ENCODE peak calls at places on chromosome 3, in six cellular contexts. Q, K, J, V, H and E are unnamed samples.

GRCh38 chr3:29533992-29534391 is 253.1 kb downstream of the RBMS3 start:
- DNase-seq in J (no peak), V (no peak), H (no peak), Q (no peak), K (no peak), E (no peak)

GRCh38 chr3:192816274-192816853 is 89.0 kb upstream of the FGF12 start:
- DNase-seq in H (peak; percentile 33), Q (peak; percentile 52), J (peak; percentile 74), K (no peak), V (no peak), E (no peak)

GRCh38 chr3:49718419-49719213 is 868 bp downstream of the AMIGO3 start:
- DNase-seq in Q (peak; percentile 81), K (peak; percentile 74), H (no peak), J (peak; percentile 22), V (no peak), E (no peak)

GRCh38 chr3:14369675-14370669 is 32.4 kb upstream of the SLC6A6 start:
- DNase-seq in Q (peak; percentile 93), K (peak; percentile 77), V (peak; percentile 80), J (no peak), H (peak; percentile 61), E (no peak)

GRCh38 chr3:188270423-188270972 is 116.5 kb downstream of the LPP start:
- DNase-seq in V (no peak), K (no peak), J (peak; percentile 97), H (no peak), Q (no peak), E (no peak)

GRCh38 chr3:23761440-23761896 is 44.3 kb upstream of the UBE2E1 start:
- DNase-seq in K (no peak), J (peak; percentile 74), Q (peak; percentile 81), H (peak; percentile 44), V (no peak), E (no peak)

GRCh38 chr3:24012589-24013257 is 67.6 kb downstream of the NR1D2 start:
- DNase-seq in H (no peak), Q (no peak), J (no peak), V (no peak), K (no peak), E (no peak)

GRCh38 chr3:146542179-146542578 is 2.2 kb downstream of the PLSCR1 start:
- DNase-seq in Q (no peak), V (no peak), H (no peak), J (peak; percentile 87), K (no peak), E (no peak)

GRCh38 chr3:164890061-164890460 is 188.2 kb downstream of the SI start:
- DNase-seq in Q (peak; percentile 44), H (no peak), V (no peak), J (no peak), K (no peak), E (no peak)

GRCh38 chr3:180267202-180267843 is 230.6 kb upstream of the PEX5L start:
- DNase-seq in Q (no peak), J (no peak), H (no peak), V (no peak), K (no peak), E (no peak)

GRCh38 chr3:47161983-47162694 is 1.8 kb downstream of the SETD2 start:
- DNase-seq in J (no peak), H (no peak), K (no peak), V (no peak), Q (no peak), E (no peak)

GRCh38 chr3:184005981-184006507 is 11.6 kb downstream of the ABCC5 start:
- DNase-seq in K (peak; percentile 87), Q (peak; percentile 73), V (peak; percentile 89), J (peak; percentile 34), H (peak; percentile 78), E (peak; percentile 25)

GRCh38 chr3:197029511-197030167 is at the start of gene MELTF:
- DNase-seq in Q (peak; percentile 90), J (peak; percentile 79), H (no peak), K (peak; percentile 84), V (peak; percentile 85), E (peak; percentile 83)

GRCh38 chr3:4571690-4572334 is 78.7 kb downstream of the ITPR1 start:
- DNase-seq in J (peak; percentile 14), H (no peak), V (no peak), K (no peak), Q (no peak), E (no peak)

GRCh38 chr3:110006913-110007312 is 669.6 kb upstream of the DPPA4 start:
- DNase-seq in H (no peak), V (no peak), Q (no peak), J (no peak), K (no peak), E (no peak)

GRCh38 chr3:50714953-50715352 is 40.2 kb downstream of the DOCK3 start:
- DNase-seq in V (no peak), J (peak; percentile 19), H (no peak), Q (no peak), K (no peak), E (no peak)

GRCh38 chr3:129620828-129621605 is 14.5 kb upstream of the PLXND1 start:
- DNase-seq in H (no peak), Q (no peak), K (peak; percentile 67), J (no peak), V (no peak), E (no peak)

DNA sequence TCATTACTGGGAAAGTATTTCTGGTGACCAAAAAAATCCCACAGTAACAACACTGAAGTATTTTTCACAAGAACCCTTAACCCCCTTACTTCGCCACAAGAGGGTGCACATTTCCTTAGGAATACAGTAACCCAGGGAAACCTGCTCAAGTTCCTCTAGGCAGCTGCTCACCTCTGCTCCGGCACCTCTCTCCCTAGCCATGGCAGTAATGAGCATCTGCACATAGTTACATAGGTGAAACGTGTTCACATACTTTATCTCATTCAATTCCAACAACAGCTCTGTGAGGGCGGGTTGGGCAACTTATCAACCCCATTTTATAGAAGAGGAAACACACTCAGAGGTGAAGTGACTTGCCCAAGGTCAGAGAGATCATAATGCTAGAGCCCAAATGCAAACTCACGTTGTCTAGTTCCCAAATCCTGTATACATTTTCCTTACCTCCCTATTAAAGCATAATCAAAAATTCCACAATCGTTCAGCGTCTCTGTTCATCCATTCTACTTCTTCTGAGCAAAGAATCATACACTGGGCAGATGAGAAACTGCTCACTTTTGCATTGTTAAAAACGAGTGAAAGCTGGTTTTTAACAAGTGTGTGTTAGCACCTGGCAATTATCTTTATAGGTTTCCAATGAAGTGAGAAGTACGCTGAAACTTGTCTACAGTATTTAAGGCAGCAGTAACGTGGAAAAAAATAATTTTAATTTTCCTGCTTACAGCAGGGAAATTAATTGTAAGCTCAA is 90.7 kb downstream of the IGF2BP2 start:
- DNase-seq in J (peak; percentile 88), V (no peak), Q (peak; percentile 84), H (peak; percentile 83), K (no peak), E (no peak)
- TF ChIP-seq CTCF in J (peak; percentile 70), V (peak; percentile 77), Q (peak; percentile 87), H (peak; percentile 72), K (peak; percentile 59), E (no peak)

GRCh38 chr3:97872209-97873042 is 50.6 kb downstream of the CRYBG3 start:
- DNase-seq in H (no peak), K (no peak), J (peak; percentile 91), Q (no peak), V (no peak), E (no peak)

GRCh38 chr3:97871206-97871605 is 49.4 kb downstream of the CRYBG3 start:
- DNase-seq in K (no peak), Q (no peak), V (no peak), J (peak; percentile 6), H (no peak), E (no peak)

DNA sequence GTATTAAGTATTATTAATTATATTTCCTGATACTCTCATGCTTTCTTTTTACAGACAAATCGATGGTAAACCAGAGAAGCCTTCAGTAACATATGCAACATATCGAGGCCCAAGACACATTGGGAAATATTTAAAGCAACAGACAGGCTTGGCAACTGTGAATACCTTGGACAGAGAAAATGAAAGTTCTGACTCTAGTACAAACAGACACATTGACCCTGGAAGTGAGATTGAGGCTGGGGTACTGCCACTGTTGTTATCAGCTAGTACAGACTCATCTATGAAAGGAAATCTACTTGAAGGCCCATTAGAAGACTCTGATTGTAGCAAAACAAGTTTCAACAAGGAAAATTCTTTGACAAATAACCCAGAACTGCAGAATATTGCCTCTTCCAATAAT is 50.0 kb downstream of the CRYBG3 start:
- DNase-seq in V (no peak), J (peak; percentile 59), H (no peak), Q (no peak), K (no peak), E (no peak)
- TF ChIP-seq CTCF in V (no peak), J (no peak), H (no peak), Q (no peak), K (no peak), E (no peak)

DNA sequence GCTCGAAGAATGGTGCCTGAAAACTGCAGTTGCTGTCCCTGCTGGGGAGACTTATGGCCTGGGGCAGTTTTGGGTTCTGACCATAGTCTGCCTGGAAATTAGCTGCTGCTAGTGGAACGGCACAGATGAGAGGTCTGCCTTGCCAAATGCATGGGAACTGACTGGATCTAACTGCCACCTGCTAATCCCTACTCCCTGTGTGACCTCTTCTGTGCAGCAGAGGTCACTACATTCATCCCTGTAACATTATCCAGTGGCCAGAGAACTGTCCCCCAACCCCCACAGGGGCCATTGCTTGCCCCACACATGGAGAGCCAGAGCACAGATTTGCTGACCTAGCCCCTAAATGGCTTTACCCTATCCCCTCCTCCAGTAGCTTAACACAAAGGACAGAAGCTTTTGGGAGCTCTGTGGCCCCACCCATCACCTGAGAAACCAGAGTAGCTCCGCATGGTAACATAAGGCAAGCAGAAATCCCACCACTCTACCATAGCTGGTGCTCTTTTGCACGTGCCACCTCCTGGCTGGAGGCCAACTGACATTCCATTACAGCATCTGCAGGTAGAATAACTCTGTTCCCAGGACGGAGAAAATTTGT is 840.0 kb downstream of the EPHA3 start:
- DNase-seq in J (no peak), K (no peak), Q (peak; percentile 49), H (no peak), V (peak; percentile 47), E (no peak)
- TF ChIP-seq CTCF in J (no peak), K (no peak), Q (peak; percentile 44), H (no peak), V (no peak), E (no peak)

GRCh38 chr3:155423526-155423925 is 130.0 kb upstream of the STRIT1 start:
- DNase-seq in J (no peak), H (no peak), Q (no peak), V (no peak), K (no peak), E (no peak)

GRCh38 chr3:155424041-155424605 is 130.6 kb upstream of the STRIT1 start:
- DNase-seq in Q (peak; percentile 61), H (no peak), V (no peak), J (no peak), K (no peak), E (no peak)

GRCh38 chr3:155418426-155418825 is 124.9 kb upstream of the STRIT1 start:
- DNase-seq in J (peak; percentile 3), V (no peak), K (no peak), H (no peak), Q (no peak), E (no peak)

GRCh38 chr3:155417119-155417517 is 123.6 kb upstream of the STRIT1 start:
- DNase-seq in Q (no peak), V (no peak), K (no peak), J (no peak), H (no peak), E (no peak)

DNA sequence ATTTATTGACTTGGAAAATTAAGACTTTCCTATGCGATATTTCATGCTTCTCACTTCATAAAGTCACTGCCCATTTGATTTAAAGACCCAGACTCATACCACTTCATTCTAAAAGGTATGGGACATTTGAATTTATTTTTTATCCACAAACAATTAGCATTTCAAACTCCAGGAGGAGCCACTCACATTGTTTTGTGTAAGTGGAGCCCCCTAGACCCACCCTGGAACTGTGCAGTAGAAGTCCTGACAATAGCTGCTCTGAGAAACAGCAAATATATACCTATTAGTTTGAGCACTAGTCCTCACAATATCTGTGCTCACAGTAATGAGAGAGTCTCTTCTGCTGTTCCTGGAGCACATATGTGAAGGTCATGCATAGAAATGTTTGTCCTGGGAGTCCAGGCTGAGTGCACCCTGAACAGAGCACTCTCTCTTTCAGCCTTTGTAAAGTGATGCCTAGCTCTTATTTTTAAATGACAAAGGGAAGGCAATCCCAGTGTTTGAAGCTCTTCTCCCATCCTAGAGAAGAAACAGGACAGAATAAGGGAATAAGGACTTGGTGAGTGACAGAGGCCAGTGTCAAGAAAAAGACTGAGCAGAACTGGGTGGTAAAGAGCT is 127.5 kb upstream of the STRIT1 start:
- DNase-seq in J (no peak), H (no peak), Q (no peak), V (no peak), K (no peak), E (no peak)
- TF ChIP-seq CTCF in J (no peak), H (peak; percentile 24), Q (peak; percentile 72), V (no peak), K (no peak), E (no peak)